ENCODE peak calls at places on chromosomes 12 and 14, in six cellular contexts. C, X, L, O, A and Z are unnamed samples.

GRCh38 chr12:47343684-47344567 is 264.2 kb upstream of the AMIGO2 start:
- DNase-seq in L (no peak), A (no peak), O (no peak), X (no peak), C (no peak), Z (no peak)

GRCh38 chr12:48934312-48934706 is 9.0 kb upstream of the FKBP11 start:
- DNase-seq in X (no peak), L (no peak), O (no peak), A (no peak), C (no peak), Z (no peak)

GRCh38 chr14:70045715-70046535 is 142.8 kb downstream of the SLC8A3 start:
- DNase-seq in L (peak; percentile 82), O (peak; percentile 86), C (peak; percentile 86), A (no peak), X (peak; percentile 94), Z (no peak)

GRCh38 chr12:27530157-27530922 is 6.3 kb downstream of the PPFIBP1 start:
- DNase-seq in O (no peak), A (no peak), L (no peak), C (no peak), X (no peak), Z (no peak)

GRCh38 chr12:38502420-38502819 is 185.8 kb downstream of the ALG10B start:
- DNase-seq in O (no peak), C (no peak), A (no peak), L (no peak), X (no peak), Z (no peak)

GRCh38 chr14:90536092-90536491 is 139.3 kb downstream of the CALM1 start:
- DNase-seq in C (no peak), A (no peak), X (peak; percentile 56), O (peak; percentile 87), L (peak; percentile 64), Z (no peak)

GRCh38 chr14:25955772-25956171 is 642.1 kb downstream of the NOVA1 start:
- DNase-seq in C (no peak), O (no peak), X (no peak), A (no peak), L (no peak), Z (no peak)

GRCh38 chr14:73722581-73722980 is 8.4 kb upstream of the PNMA1 start:
- DNase-seq in X (no peak), L (peak; percentile 52), O (peak; percentile 46), A (no peak), C (no peak), Z (no peak)

GRCh38 chr14:32564591-32564990 is 235.5 kb downstream of the AKAP6 start:
- DNase-seq in C (no peak), X (no peak), O (no peak), A (no peak), L (no peak), Z (no peak)

GRCh38 chr14:54766276-54767138 is 136.1 kb downstream of the GCH1 start:
- DNase-seq in O (no peak), C (no peak), X (no peak), A (no peak), L (no peak), Z (no peak)

GRCh38 chr14:55864890-55865655 is 253.1 kb upstream of the PELI2 start:
- DNase-seq in O (peak; percentile 50), L (no peak), C (no peak), A (no peak), X (no peak), Z (no peak)

GRCh38 chr14:61186793-61187641 is 94.1 kb downstream of the TMEM30B start:
- DNase-seq in A (no peak), X (no peak), C (no peak), L (no peak), O (no peak), Z (no peak)

GRCh38 chr14:89855961-89856360 is 98.6 kb downstream of the EFCAB11 start:
- DNase-seq in L (no peak), A (no peak), O (no peak), C (no peak), X (no peak), Z (no peak)

GRCh38 chr12:10319414-10319813 is 11.7 kb downstream of the KLRD1 start:
- DNase-seq in C (no peak), X (no peak), A (no peak), L (no peak), O (no peak), Z (no peak)

GRCh38 chr12:43636706-43637105 is 84.7 kb upstream of the ADAMTS20 start:
- DNase-seq in O (no peak), C (no peak), L (no peak), A (no peak), X (no peak), Z (no peak)

GRCh38 chr14:69319911-69320310 is 60.0 kb downstream of the GALNT16 start:
- DNase-seq in O (no peak), C (no peak), A (no peak), L (peak; percentile 25), X (peak; percentile 2), Z (no peak)

DNA sequence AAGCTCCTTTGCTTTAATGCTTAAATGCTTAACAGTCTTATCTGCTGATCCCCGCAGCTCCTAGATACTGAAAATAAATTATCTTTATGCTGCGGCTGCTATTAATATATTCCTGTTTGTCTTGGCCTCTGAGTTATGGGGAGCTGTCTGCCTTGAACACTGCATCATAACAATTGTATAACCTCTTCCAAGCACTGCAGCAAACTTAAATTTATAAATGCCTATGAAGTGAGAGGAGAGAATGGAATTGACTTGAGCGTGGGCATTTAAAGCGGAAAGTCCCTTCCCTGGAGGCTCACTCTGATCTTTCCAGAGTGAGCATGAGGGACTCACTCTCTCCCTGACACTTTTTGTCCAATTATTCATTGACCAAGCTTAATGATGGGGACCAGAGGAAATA is 23.1 kb upstream of the DCP1B start:
- DNase-seq in A (no peak), C (no peak), O (no peak), L (no peak), X (no peak), Z (no peak)
- H3K27ac ChIP-seq in A (no peak overlapping the region), C (no peak overlapping the region), O (no peak overlapping the region), L (no peak overlapping the region), X (no peak overlapping the region), Z (no peak overlapping the region)

DNA sequence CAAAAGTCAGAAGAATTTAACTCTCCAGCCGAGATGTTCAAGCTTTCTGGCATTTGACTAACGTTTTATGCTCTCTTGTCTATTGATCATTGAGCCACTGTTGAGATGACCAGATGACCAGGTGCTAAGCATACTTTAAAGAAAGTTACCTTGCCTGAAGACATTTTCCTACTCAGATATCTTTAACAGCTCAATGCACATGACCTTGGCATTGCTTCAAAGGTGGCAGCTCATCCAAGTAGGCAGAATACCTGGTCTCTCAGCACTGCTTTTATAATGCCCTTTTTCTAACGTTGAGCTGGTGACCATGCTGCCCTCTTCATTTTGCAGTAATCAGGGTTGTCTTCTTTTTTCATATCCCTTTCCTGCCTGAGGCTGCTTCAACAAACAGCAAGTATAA is 358.1 kb downstream of the RAD51B start:
- DNase-seq in A (peak; percentile 57), C (no peak), X (no peak), L (no peak), O (no peak), Z (no peak)
- H3K4me1 ChIP-seq in A (peaks cover 57% of the 10 kb centered on the region), C (peaks cover 75% of the 10 kb centered on the region), X (peaks cover 47% of the 10 kb centered on the region), L (no peaks in the 10 kb centered on the region), O (no peaks in the 10 kb centered on the region), Z (no peaks in the 10 kb centered on the region)

GRCh38 chr14:22602011-22602410 is 3.9 kb downstream of the ABHD4 start:
- DNase-seq in O (no peak), L (no peak), X (no peak), C (no peak), A (no peak), Z (no peak)

GRCh38 chr14:22610931-22611330 is 12.8 kb downstream of the ABHD4 start:
- DNase-seq in A (no peak), X (no peak), L (no peak), C (no peak), O (no peak), Z (no peak)

GRCh38 chr14:22607291-22607690 is 9.2 kb downstream of the ABHD4 start:
- DNase-seq in A (no peak), L (no peak), O (no peak), C (no peak), X (no peak), Z (no peak)

GRCh38 chr14:22602853-22603252 is 4.8 kb downstream of the ABHD4 start:
- DNase-seq in X (no peak), A (peak; percentile 88), L (no peak), C (no peak), O (no peak), Z (no peak)

GRCh38 chr14:22606380-22606779 is 8.3 kb downstream of the ABHD4 start:
- DNase-seq in C (no peak), A (no peak), O (no peak), L (no peak), X (no peak), Z (no peak)
- H3K27ac ChIP-seq in C (no peak overlapping the region), A (peak overlapping the region; percentile 4), O (no peak overlapping the region), L (no peak overlapping the region), X (no peak overlapping the region), Z (no peak overlapping the region)

GRCh38 chr14:75453817-75454434 is 26.1 kb downstream of the JDP2 start:
- DNase-seq in L (no peak), C (no peak), A (no peak), X (no peak), O (no peak), Z (peak; percentile 2)
- H3K4me1 ChIP-seq in L (peaks cover 55% of the 10 kb centered on the region), C (peaks cover 98% of the 10 kb centered on the region), A (peaks cover 96% of the 10 kb centered on the region), X (peaks cover 71% of the 10 kb centered on the region), O (peaks cover 53% of the 10 kb centered on the region), Z (no peaks in the 10 kb centered on the region)

DNA sequence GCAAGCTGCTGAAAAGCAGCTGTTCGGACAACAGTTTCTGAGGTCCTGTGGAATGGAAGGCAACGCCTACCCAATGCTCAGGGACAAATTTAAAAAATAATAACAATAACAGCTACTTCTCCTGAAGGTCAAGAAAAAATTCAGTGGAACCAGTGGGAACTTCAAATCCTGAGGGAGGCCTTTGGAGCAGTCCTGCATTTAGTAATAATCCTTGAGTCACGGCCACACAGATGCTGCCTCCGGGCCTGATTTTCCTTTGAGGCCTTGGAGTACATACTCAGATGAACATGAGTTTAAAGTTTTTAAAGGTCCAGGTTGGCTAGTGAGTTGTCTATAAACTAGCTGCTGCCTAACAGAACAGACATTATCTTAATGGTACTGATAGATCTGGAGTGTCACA is 268.0 kb downstream of the MSRB3 start:
- DNase-seq in O (no peak), C (no peak), X (no peak), L (no peak), A (no peak), Z (no peak)
- H3K27ac ChIP-seq in O (no peak overlapping the region), C (no peak overlapping the region), X (no peak overlapping the region), L (no peak overlapping the region), A (no peak overlapping the region), Z (no peak overlapping the region)

DNA sequence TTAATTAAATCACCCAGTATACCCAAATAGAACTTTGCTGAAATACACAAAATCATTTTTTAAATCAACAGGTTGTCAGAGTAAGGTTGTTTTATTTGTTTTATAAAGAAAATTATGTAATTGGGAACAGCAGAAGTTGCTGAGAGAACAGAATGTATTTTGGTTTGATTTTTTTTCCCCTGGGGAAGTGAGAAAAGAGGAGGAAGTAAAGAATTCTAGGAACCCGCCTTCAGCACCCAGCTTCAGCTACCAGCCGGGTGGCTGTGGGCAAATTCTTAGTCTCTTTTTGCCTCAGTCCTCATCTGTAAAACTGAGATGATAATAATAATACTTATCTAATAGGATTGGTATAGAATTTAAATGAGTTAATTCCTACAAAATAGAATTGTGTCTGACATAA is 119.4 kb downstream of the SRGAP1 start:
- DNase-seq in L (no peak), A (no peak), X (no peak), O (no peak), C (no peak), Z (no peak)
- H3K4me1 ChIP-seq in L (no peaks in the 10 kb centered on the region), A (no peaks in the 10 kb centered on the region), X (peaks cover 8% of the 10 kb centered on the region), O (peaks cover 1% of the 10 kb centered on the region), C (no peaks in the 10 kb centered on the region), Z (no peaks in the 10 kb centered on the region)